ENCODE peak calls at places on chromosome 7, in nine cellular contexts. Q is adrenal gland, N is left ventricle myocardium inferior, I is GM23248, K is thoracic aorta, Z is upper lobe of right lung, R is aorta, C is mesenchymal stem cell, X is body of pancreas. G is an unnamed sample.

GRCh38 chr7:836429-836828 is 4.2 kb downstream of the SUN1 start:
- DNase-seq in Q (peak; percentile 75), N (no peak), I (peak; percentile 75), K (no peak), Z (no peak), R (no peak), C (peak; percentile 65), X (peak; percentile 39), G (peak; percentile 63)

GRCh38 chr7:102828291-102828690 is 79.5 kb downstream of the FAM185A start:
- DNase-seq in Q (no peak), N (no peak), I (no peak), K (no peak), Z (no peak), R (no peak), C (peak; percentile 45), X (no peak), G (no peak)

GRCh38 chr7:7568553-7568952 is 1.9 kb downstream of the MIOS start:
- DNase-seq in Q (no peak), N (no peak), I (no peak), K (no peak), Z (no peak), R (no peak), C (no peak), X (no peak), G (no peak)

GRCh38 chr7:130222-130572 is 62.2 kb upstream of the FAM20C start:
- DNase-seq in Q (no peak), N (no peak), I (no peak), K (no peak), Z (no peak), R (no peak), C (no peak), X (no peak), G (no peak)

GRCh38 chr7:28165971-28166955 is 14.3 kb downstream of the JAZF1 start:
- DNase-seq in Q (no peak), N (no peak), I (peak; percentile 90), K (no peak), Z (no peak), R (no peak), C (peak; percentile 87), X (no peak), G (peak; percentile 92)

GRCh38 chr7:133207687-133208086 is 45.2 kb upstream of the EXOC4 start:
- DNase-seq in Q (no peak), N (no peak), I (peak; percentile 23), K (no peak), Z (no peak), R (no peak), C (no peak), X (no peak), G (no peak)

GRCh38 chr7:47361746-47362215 is 220.1 kb downstream of the TNS3 start:
- DNase-seq in Q (no peak), N (peak; percentile 63), I (peak; percentile 81), K (no peak), Z (no peak), R (no peak), C (peak; percentile 36), X (no peak), G (peak; percentile 60)

GRCh38 chr7:67267914-67268313 is 271.3 kb downstream of the TYW1 start:
- DNase-seq in Q (no peak), N (no peak), I (no peak), K (no peak), Z (no peak), R (no peak), C (peak; percentile 7), X (no peak), G (no peak)

GRCh38 chr7:8436965-8437364 is 3.6 kb downstream of the NXPH1 start:
- DNase-seq in Q (peak; percentile 73), N (no peak), I (peak; percentile 12), K (no peak), Z (peak; percentile 76), R (no peak), C (no peak), X (peak; percentile 78), G (peak; percentile 2)

GRCh38 chr7:65820287-65820950 is 52.5 kb upstream of the VKORC1L1 start:
- DNase-seq in Q (no peak), N (no peak), I (no peak), K (no peak), Z (no peak), R (no peak), C (no peak), X (no peak), G (peak; percentile 7)

GRCh38 chr7:130941322-130942210 is 207.6 kb upstream of the KLF14 start:
- DNase-seq in Q (peak; percentile 85), N (peak; percentile 35), I (no peak), K (no peak), Z (peak; percentile 74), R (no peak), C (peak; percentile 35), X (peak; percentile 82), G (peak; percentile 75)

GRCh38 chr7:116782177-116782711 is 80.1 kb upstream of the CAPZA2 start:
- DNase-seq in Q (no peak), N (no peak), I (peak; percentile 87), K (no peak), Z (no peak), R (no peak), C (no peak), X (no peak), G (peak; percentile 73)

GRCh38 chr7:149719050-149719899 is 54.1 kb downstream of the ZNF467 start:
- DNase-seq in Q (peak; percentile 44), N (no peak), I (peak; percentile 34), K (no peak), Z (peak; percentile 53), R (no peak), C (peak; percentile 76), X (no peak), G (peak; percentile 73)

DNA sequence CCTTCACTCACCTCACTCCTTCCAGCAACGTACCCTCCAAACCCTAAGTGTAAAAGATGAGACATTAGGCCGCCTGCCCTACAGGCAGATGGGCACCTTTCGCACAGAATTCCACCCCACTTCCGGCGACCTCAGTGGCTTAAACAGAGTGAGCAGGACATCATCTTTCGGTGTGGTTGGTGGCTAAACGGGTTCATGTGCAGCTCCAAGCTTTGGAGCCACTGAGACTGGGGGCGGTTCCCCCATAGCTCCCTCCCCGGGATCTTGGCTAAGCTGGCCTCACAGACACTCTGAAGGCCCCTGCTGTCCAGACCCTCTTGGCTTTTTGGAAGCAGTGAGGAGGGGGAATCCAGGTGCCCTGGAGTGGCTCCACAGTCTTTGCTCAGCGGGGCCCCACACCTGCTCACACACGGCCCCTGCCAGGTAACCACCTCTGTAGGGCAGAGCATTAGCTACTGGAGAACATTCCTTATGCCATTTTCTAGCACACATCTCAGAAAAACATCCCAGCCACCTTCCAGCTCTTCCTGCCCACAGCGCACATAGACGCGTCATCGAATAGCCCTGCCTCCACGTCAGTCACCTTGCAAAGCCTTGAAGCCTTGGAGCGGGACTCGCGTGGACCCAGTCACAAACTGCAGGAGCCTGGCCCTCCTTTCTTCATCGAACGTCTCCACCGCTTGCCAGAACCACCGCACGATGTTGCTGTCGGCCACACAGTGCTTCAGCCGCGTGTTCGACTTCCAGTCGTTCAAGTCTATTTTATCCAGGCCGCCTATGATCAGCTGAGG is 108.8 kb downstream of the SMURF1 start:
- DNase-seq in Q (peak; percentile 49), N (no peak), I (no peak), K (no peak), Z (no peak), R (peak; percentile 20), C (no peak), X (no peak), G (no peak)
- H3K4me3 ChIP-seq in Q (no peak overlapping the region), N (no peak overlapping the region), I (no peak overlapping the region), K (no peak overlapping the region), Z (no peak overlapping the region), R (no peak overlapping the region), C (no peak overlapping the region), X (no peak overlapping the region), G (no peak overlapping the region)

GRCh38 chr7:92769844-92770243 is 66.5 kb downstream of the CDK6 start:
- DNase-seq in Q (no peak), N (no peak), I (no peak), K (no peak), Z (no peak), R (no peak), C (no peak), X (no peak), G (no peak)
- H3K4me1 ChIP-seq in Q (peaks cover 20% of the 10 kb centered on the region), N (peaks cover 58% of the 10 kb centered on the region), I (peaks cover 51% of the 10 kb centered on the region), K (peaks cover 25% of the 10 kb centered on the region), Z (peaks cover 13% of the 10 kb centered on the region), R (no peaks in the 10 kb centered on the region), C (peaks cover 3% of the 10 kb centered on the region), X (peaks cover 15% of the 10 kb centered on the region), G (peaks cover 30% of the 10 kb centered on the region)

GRCh38 chr7:155802291-155802690 is 10.0 kb downstream of the SHH start:
- DNase-seq in Q (no peak), N (no peak), I (no peak), K (no peak), Z (no peak), R (peak; percentile 4), C (no peak), X (no peak), G (no peak)

GRCh38 chr7:155798673-155799439 is 13.4 kb downstream of the SHH start:
- DNase-seq in Q (no peak), N (no peak), I (no peak), K (no peak), Z (peak; percentile 35), R (no peak), C (no peak), X (no peak), G (no peak)

GRCh38 chr7:155800741-155801267 is 11.5 kb downstream of the SHH start:
- DNase-seq in Q (no peak), N (no peak), I (no peak), K (no peak), Z (peak; percentile 52), R (peak; percentile 33), C (no peak), X (no peak), G (no peak)

GRCh38 chr7:155799514-155799913 is 12.7 kb downstream of the SHH start:
- DNase-seq in Q (no peak), N (no peak), I (peak; percentile 19), K (no peak), Z (no peak), R (no peak), C (no peak), X (no peak), G (peak; percentile 36)

DNA sequence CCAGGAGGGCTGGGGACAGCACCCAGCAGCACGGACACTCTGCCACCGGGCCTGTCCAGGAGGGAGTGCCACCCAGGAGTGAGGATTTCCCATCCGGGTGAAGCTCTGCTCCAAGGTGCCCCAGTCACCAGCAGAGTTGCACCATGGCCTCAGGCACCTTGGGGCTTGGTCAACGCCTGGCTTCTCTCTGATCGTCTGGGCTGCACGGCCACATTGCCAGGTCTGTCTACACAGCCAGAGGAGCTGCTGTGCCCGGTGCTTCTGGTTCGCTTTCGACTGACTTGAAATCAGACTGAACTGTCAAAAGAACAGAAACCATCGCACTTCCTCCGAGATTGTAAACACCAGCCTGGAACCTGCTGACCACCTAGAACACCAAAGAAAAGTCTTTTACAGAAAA is 12.0 kb downstream of the SHH start:
- DNase-seq in Q (no peak), N (no peak), I (no peak), K (no peak), Z (peak; percentile 46), R (no peak), C (no peak), X (no peak), G (no peak)
- H3K4me3 ChIP-seq in Q (no peak overlapping the region), N (no peak overlapping the region), I (no peak overlapping the region), K (no peak overlapping the region), Z (no peak overlapping the region), R (no peak overlapping the region), C (no peak overlapping the region), X (no peak overlapping the region), G (no peak overlapping the region)

GRCh38 chr7:150961510-150962284 is 16.4 kb downstream of the KCNH2 start:
- DNase-seq in Q (no peak), N (peak; percentile 14), I (no peak), K (no peak), Z (no peak), R (no peak), C (peak; percentile 35), X (no peak), G (peak; percentile 44)
- H3K4me1 ChIP-seq in Q (no peaks in the 10 kb centered on the region), N (peaks cover 99% of the 10 kb centered on the region), I (no peaks in the 10 kb centered on the region), K (no peaks in the 10 kb centered on the region), Z (peaks cover 13% of the 10 kb centered on the region), R (no peaks in the 10 kb centered on the region), C (peaks cover 16% of the 10 kb centered on the region), X (peaks cover 4% of the 10 kb centered on the region), G (peaks cover 3% of the 10 kb centered on the region)